ENCODE peak calls at places on chromosome 2, in nine cellular contexts. One of them, this sample, is unnamed.

GRCh38 chr2:39264733-39265132 is 21.0 kb upstream of the CDKL4 start:
- DNase-seq in stomach: no peak
- DNase-seq in cardiac muscle cell: no peak
- DNase-seq in A549: no peak
- DNase-seq in heart left ventricle: no peak
- DNase-seq in pancreas: no peak
- DNase-seq in uterus: no peak
- DNase-seq in lower lobe of right lung: no peak
- DNase-seq in RWPE1: no peak
- DNase-seq in this sample: no peak

GRCh38 chr2:132669854-132670103 is 226 bp downstream of the LYPD1 start:
- DNase-seq in heart left ventricle: no peak
- DNase-seq in lower lobe of right lung: no peak
- DNase-seq in uterus: no peak
- DNase-seq in pancreas: no peak
- DNase-seq in A549: peak; percentile 23
- DNase-seq in cardiac muscle cell: peak; percentile 67
- DNase-seq in RWPE1: no peak
- DNase-seq in stomach: no peak
- DNase-seq in this sample: no peak

GRCh38 chr2:85597241-85597640 is 1.7 kb downstream of the RNF181 start:
- DNase-seq in uterus: no peak
- DNase-seq in pancreas: no peak
- DNase-seq in cardiac muscle cell: no peak
- DNase-seq in RWPE1: no peak
- DNase-seq in A549: no peak
- DNase-seq in stomach: no peak
- DNase-seq in heart left ventricle: no peak
- DNase-seq in lower lobe of right lung: no peak
- DNase-seq in this sample: no peak

GRCh38 chr2:201996006-201996405 is 37.6 kb upstream of the FZD7 start:
- DNase-seq in pancreas: no peak
- DNase-seq in lower lobe of right lung: no peak
- DNase-seq in cardiac muscle cell: no peak
- DNase-seq in stomach: no peak
- DNase-seq in A549: no peak
- DNase-seq in uterus: no peak
- DNase-seq in RWPE1: peak; percentile 38
- DNase-seq in heart left ventricle: no peak
- DNase-seq in this sample: peak; percentile 46

GRCh38 chr2:201837824-201838340 is 31.5 kb downstream of the CDK15 start:
- DNase-seq in RWPE1: no peak
- DNase-seq in stomach: no peak
- DNase-seq in uterus: no peak
- DNase-seq in A549: no peak
- DNase-seq in lower lobe of right lung: no peak
- DNase-seq in heart left ventricle: no peak
- DNase-seq in pancreas: no peak
- DNase-seq in cardiac muscle cell: no peak
- DNase-seq in this sample: no peak

GRCh38 chr2:216369821-216370220 is 2.5 kb downstream of the MARCHF4 start:
- DNase-seq in stomach: no peak
- DNase-seq in cardiac muscle cell: no peak
- DNase-seq in A549: no peak
- DNase-seq in heart left ventricle: no peak
- DNase-seq in RWPE1: no peak
- DNase-seq in pancreas: no peak
- DNase-seq in uterus: no peak
- DNase-seq in lower lobe of right lung: no peak
- DNase-seq in this sample: no peak

GRCh38 chr2:216714412-216714775 is 19.0 kb upstream of the IGFBP5 start:
- DNase-seq in stomach: no peak
- DNase-seq in RWPE1: peak; percentile 72
- DNase-seq in heart left ventricle: no peak
- DNase-seq in uterus: no peak
- DNase-seq in lower lobe of right lung: no peak
- DNase-seq in cardiac muscle cell: no peak
- DNase-seq in A549: no peak
- DNase-seq in pancreas: no peak
- DNase-seq in this sample: no peak

GRCh38 chr2:222939208-222939846 is 78.5 kb downstream of the ACSL3 start:
- DNase-seq in RWPE1: peak; percentile 26
- DNase-seq in cardiac muscle cell: peak; percentile 71
- DNase-seq in stomach: peak; percentile 70
- DNase-seq in A549: peak; percentile 72
- DNase-seq in heart left ventricle: peak; percentile 28
- DNase-seq in uterus: no peak
- DNase-seq in pancreas: peak; percentile 36
- DNase-seq in lower lobe of right lung: no peak
- DNase-seq in this sample: no peak

GRCh38 chr2:52311862-52312261 is 1279.9 kb upstream of the NRXN1 start:
- DNase-seq in uterus: no peak
- DNase-seq in pancreas: no peak
- DNase-seq in stomach: no peak
- DNase-seq in lower lobe of right lung: no peak
- DNase-seq in heart left ventricle: no peak
- DNase-seq in A549: no peak
- DNase-seq in RWPE1: no peak
- DNase-seq in cardiac muscle cell: no peak
- DNase-seq in this sample: no peak

GRCh38 chr2:46256563-46257142 is 40.6 kb upstream of the EPAS1 start:
- DNase-seq in cardiac muscle cell: no peak
- DNase-seq in pancreas: no peak
- DNase-seq in stomach: no peak
- DNase-seq in RWPE1: no peak
- DNase-seq in A549: no peak
- DNase-seq in uterus: no peak
- DNase-seq in lower lobe of right lung: no peak
- DNase-seq in heart left ventricle: no peak
- DNase-seq in this sample: no peak

GRCh38 chr2:209988010-209988409 is 14.4 kb upstream of the RPE start:
- DNase-seq in stomach: no peak
- DNase-seq in A549: no peak
- DNase-seq in RWPE1: no peak
- DNase-seq in lower lobe of right lung: no peak
- DNase-seq in pancreas: no peak
- DNase-seq in heart left ventricle: no peak
- DNase-seq in cardiac muscle cell: no peak
- DNase-seq in uterus: no peak
- DNase-seq in this sample: no peak

GRCh38 chr2:11121099-11121822 is 34.0 kb upstream of the SLC66A3 start:
- DNase-seq in RWPE1: no peak
- DNase-seq in uterus: no peak
- DNase-seq in cardiac muscle cell: no peak
- DNase-seq in pancreas: no peak
- DNase-seq in stomach: no peak
- DNase-seq in heart left ventricle: no peak
- DNase-seq in lower lobe of right lung: no peak
- DNase-seq in A549: no peak
- DNase-seq in this sample: no peak

DNA sequence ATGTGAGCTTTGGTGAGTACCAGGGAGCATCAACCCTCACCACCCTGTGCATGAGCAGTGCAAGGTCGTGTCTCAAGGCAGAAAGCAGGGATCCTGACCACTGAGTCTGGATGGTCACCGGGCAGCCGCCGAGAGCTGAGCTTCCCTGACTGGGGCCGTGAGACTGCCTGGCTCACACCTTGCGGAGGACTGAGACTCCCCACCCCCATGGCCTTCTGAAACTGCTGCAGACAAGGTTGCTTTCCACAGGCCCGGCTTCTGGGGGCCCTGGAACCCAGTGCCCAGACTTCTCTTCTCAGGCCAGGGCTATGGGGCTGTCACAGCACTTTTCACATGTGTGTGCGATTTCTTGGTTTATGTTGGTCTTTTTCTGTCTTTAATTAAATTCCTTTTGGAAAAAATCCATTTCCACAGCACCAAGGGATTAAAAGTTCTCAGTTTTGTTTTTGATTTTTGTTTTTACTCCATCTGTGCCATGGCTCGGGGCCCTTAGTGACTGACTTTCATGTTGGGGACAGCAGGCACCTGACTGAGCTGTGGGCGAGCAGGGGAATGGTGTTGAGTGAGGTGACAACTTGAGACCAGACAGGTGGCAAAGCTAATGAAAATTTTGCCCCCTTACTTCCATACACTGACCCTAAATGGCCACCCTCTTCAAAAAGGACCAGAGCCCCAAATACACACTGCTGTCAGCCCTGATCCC is 297.9 kb downstream of the CYP26B1 start:
- DNase-seq in RWPE1: no peak
- DNase-seq in stomach: no peak
- DNase-seq in pancreas: no peak
- DNase-seq in uterus: no peak
- DNase-seq in lower lobe of right lung: no peak
- DNase-seq in heart left ventricle: no peak
- DNase-seq in A549: no peak
- DNase-seq in cardiac muscle cell: no peak
- DNase-seq in this sample: no peak
- H3K27ac ChIP-seq in RWPE1: no peak overlapping the region
- H3K27ac ChIP-seq in stomach: no peak overlapping the region
- H3K27ac ChIP-seq in pancreas: no peak overlapping the region
- H3K27ac ChIP-seq in uterus: no peak overlapping the region
- H3K27ac ChIP-seq in lower lobe of right lung: no peak overlapping the region
- H3K27ac ChIP-seq in heart left ventricle: no peak overlapping the region
- H3K27ac ChIP-seq in A549: no peak overlapping the region
- H3K27ac ChIP-seq in cardiac muscle cell: no peak overlapping the region
- H3K27ac ChIP-seq in this sample: no peak overlapping the region

DNA sequence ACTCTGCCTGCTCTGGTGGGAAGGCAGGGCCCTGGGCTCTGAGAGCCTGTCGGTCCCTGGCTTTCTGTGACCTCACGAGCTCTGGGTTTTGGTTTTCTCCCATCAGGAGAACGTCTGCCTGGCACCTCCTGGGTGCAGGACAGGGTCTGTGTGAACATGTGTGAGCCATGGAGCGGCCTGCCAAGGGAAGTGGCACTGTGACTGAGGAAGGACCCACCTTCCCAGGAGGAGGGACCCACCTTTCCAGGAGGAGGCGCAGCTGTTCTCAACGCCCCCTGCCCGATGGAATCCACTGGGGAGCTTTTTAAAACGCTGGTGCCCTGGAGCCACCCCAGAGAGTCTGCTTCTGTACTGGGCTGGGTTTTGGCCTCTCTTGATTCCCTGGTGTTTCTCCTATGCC is 168.7 kb downstream of the GLI2 start:
- DNase-seq in stomach: no peak
- DNase-seq in uterus: no peak
- DNase-seq in pancreas: no peak
- DNase-seq in RWPE1: no peak
- DNase-seq in heart left ventricle: no peak
- DNase-seq in cardiac muscle cell: no peak
- DNase-seq in lower lobe of right lung: no peak
- DNase-seq in A549: no peak
- DNase-seq in this sample: no peak
- H3K27ac ChIP-seq in stomach: no peak overlapping the region
- H3K27ac ChIP-seq in uterus: peak overlapping the region; percentile 53
- H3K27ac ChIP-seq in pancreas: no peak overlapping the region
- H3K27ac ChIP-seq in RWPE1: no peak overlapping the region
- H3K27ac ChIP-seq in heart left ventricle: no peak overlapping the region
- H3K27ac ChIP-seq in cardiac muscle cell: peak overlapping the region; percentile 42
- H3K27ac ChIP-seq in lower lobe of right lung: no peak overlapping the region
- H3K27ac ChIP-seq in A549: peak overlapping the region; percentile 39
- H3K27ac ChIP-seq in this sample: no peak overlapping the region

GRCh38 chr2:187982668-187983067 is 309.0 kb upstream of the GULP1 start:
- DNase-seq in stomach: no peak
- DNase-seq in pancreas: peak; percentile 32
- DNase-seq in heart left ventricle: no peak
- DNase-seq in RWPE1: no peak
- DNase-seq in cardiac muscle cell: no peak
- DNase-seq in A549: no peak
- DNase-seq in lower lobe of right lung: no peak
- DNase-seq in uterus: no peak
- DNase-seq in this sample: peak; percentile 12
- H3K27ac ChIP-seq in stomach: no peak overlapping the region
- H3K27ac ChIP-seq in pancreas: no peak overlapping the region
- H3K27ac ChIP-seq in heart left ventricle: no peak overlapping the region
- H3K27ac ChIP-seq in RWPE1: no peak overlapping the region
- H3K27ac ChIP-seq in cardiac muscle cell: no peak overlapping the region
- H3K27ac ChIP-seq in A549: no peak overlapping the region
- H3K27ac ChIP-seq in lower lobe of right lung: no peak overlapping the region
- H3K27ac ChIP-seq in uterus: no peak overlapping the region
- H3K27ac ChIP-seq in this sample: no peak overlapping the region

DNA sequence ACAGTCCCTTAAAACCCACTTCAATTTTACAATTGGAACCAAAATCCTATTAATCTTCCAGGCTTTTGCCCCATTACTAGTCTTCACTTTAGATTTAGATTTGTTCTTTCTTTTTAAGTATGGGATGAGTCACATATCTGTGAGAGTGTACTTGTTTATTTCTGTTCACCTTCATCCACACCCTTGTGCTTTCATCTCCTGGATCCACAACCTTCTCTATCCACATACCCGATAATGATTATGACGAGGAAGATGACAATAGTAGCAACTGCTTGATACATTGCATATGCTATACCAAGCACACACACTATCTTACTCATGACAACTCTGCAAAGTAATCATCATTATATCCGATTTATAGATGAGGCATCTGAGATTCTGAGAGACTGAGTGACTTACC is 297.3 kb downstream of the PLCL1 start:
- DNase-seq in uterus: no peak
- DNase-seq in lower lobe of right lung: no peak
- DNase-seq in stomach: no peak
- DNase-seq in cardiac muscle cell: no peak
- DNase-seq in RWPE1: no peak
- DNase-seq in A549: no peak
- DNase-seq in heart left ventricle: no peak
- DNase-seq in pancreas: no peak
- DNase-seq in this sample: no peak
- H3K27ac ChIP-seq in uterus: no peak overlapping the region
- H3K27ac ChIP-seq in lower lobe of right lung: no peak overlapping the region
- H3K27ac ChIP-seq in stomach: no peak overlapping the region
- H3K27ac ChIP-seq in cardiac muscle cell: no peak overlapping the region
- H3K27ac ChIP-seq in RWPE1: no peak overlapping the region
- H3K27ac ChIP-seq in A549: no peak overlapping the region
- H3K27ac ChIP-seq in heart left ventricle: no peak overlapping the region
- H3K27ac ChIP-seq in pancreas: no peak overlapping the region
- H3K27ac ChIP-seq in this sample: no peak overlapping the region

DNA sequence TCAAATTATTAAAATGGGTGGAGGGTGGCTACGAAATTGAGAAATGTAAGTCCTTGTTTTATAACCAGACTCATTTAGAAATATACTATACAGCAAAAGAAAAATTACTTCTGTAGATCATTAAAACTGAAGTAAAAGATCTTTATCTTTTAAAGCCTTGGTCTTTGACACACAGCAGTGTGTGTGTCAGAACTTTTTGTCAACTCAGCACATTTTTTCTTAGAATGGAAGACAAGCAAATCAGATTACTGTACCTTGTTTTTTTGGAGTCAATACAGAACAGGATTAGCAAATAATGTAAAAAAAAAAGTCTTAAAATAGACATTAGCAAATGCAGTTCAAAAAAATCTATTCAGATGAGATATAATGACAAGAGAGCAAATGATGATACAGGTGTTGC is 49.1 kb downstream of the C2orf76 start:
- DNase-seq in stomach: no peak
- DNase-seq in heart left ventricle: no peak
- DNase-seq in lower lobe of right lung: no peak
- DNase-seq in pancreas: no peak
- DNase-seq in uterus: no peak
- DNase-seq in cardiac muscle cell: no peak
- DNase-seq in A549: no peak
- DNase-seq in RWPE1: no peak
- DNase-seq in this sample: no peak
- H3K27ac ChIP-seq in stomach: no peak overlapping the region
- H3K27ac ChIP-seq in heart left ventricle: peak overlapping the region; percentile 3
- H3K27ac ChIP-seq in lower lobe of right lung: no peak overlapping the region
- H3K27ac ChIP-seq in pancreas: no peak overlapping the region
- H3K27ac ChIP-seq in uterus: no peak overlapping the region
- H3K27ac ChIP-seq in cardiac muscle cell: no peak overlapping the region
- H3K27ac ChIP-seq in A549: no peak overlapping the region
- H3K27ac ChIP-seq in RWPE1: no peak overlapping the region
- H3K27ac ChIP-seq in this sample: no peak overlapping the region

This sample was measured in epithelial cell of prostate.